ENCODE peak calls at places on chromosomes 7 and 10, in ten cellular contexts. One of them, this sample, is unnamed.

GRCh38 chr10:79242620-79243152 is 104.6 kb upstream of the PPIF start:
- DNase-seq in fibroblast of the aortic adventitia: peak
- DNase-seq in NCI-H526: no peak
- DNase-seq in HEK293T: peak
- DNase-seq in retinal pigment epithelial cell: no peak
- DNase-seq in cardiac fibroblast: peak
- DNase-seq in EL: peak
- DNase-seq in hepatic stellate cell: peak
- DNase-seq in CD4-positive, alpha-beta T cell: peak
- DNase-seq in GM10248: peak
- DNase-seq in this sample: peak

GRCh38 chr10:27636816-27637215 is 108.8 kb downstream of the MKX start:
- DNase-seq in EL: no peak
- DNase-seq in cardiac fibroblast: no peak
- DNase-seq in HEK293T: no peak
- DNase-seq in GM10248: no peak
- DNase-seq in CD4-positive, alpha-beta T cell: no peak
- DNase-seq in hepatic stellate cell: no peak
- DNase-seq in NCI-H526: no peak
- DNase-seq in fibroblast of the aortic adventitia: no peak
- DNase-seq in retinal pigment epithelial cell: no peak
- DNase-seq in this sample: no peak

GRCh38 chr10:8060010-8060703 is 5.7 kb downstream of the GATA3 start:
- DNase-seq in retinal pigment epithelial cell: peak
- DNase-seq in cardiac fibroblast: no peak
- DNase-seq in EL: peak
- DNase-seq in GM10248: no peak
- DNase-seq in HEK293T: no peak
- DNase-seq in CD4-positive, alpha-beta T cell: no peak
- DNase-seq in hepatic stellate cell: no peak
- DNase-seq in fibroblast of the aortic adventitia: no peak
- DNase-seq in NCI-H526: no peak
- DNase-seq in this sample: no peak

GRCh38 chr7:50327443-50327842 is 22.9 kb downstream of the IKZF1 start:
- DNase-seq in CD4-positive, alpha-beta T cell: no peak
- DNase-seq in hepatic stellate cell: no peak
- DNase-seq in HEK293T: no peak
- DNase-seq in retinal pigment epithelial cell: no peak
- DNase-seq in NCI-H526: no peak
- DNase-seq in GM10248: no peak
- DNase-seq in EL: no peak
- DNase-seq in fibroblast of the aortic adventitia: no peak
- DNase-seq in cardiac fibroblast: no peak
- DNase-seq in this sample: no peak

GRCh38 chr10:27100800-27101347 is 580 bp upstream of the ANKRD26 start:
- DNase-seq in fibroblast of the aortic adventitia: no peak
- DNase-seq in cardiac fibroblast: no peak
- DNase-seq in NCI-H526: no peak
- DNase-seq in EL: no peak
- DNase-seq in HEK293T: no peak
- DNase-seq in GM10248: no peak
- DNase-seq in CD4-positive, alpha-beta T cell: peak
- DNase-seq in retinal pigment epithelial cell: no peak
- DNase-seq in hepatic stellate cell: no peak
- DNase-seq in this sample: no peak

GRCh38 chr7:76037310-76037709 is 10.5 kb downstream of the STYXL1 start:
- DNase-seq in retinal pigment epithelial cell: no peak
- DNase-seq in hepatic stellate cell: peak
- DNase-seq in fibroblast of the aortic adventitia: peak
- DNase-seq in cardiac fibroblast: peak
- DNase-seq in CD4-positive, alpha-beta T cell: no peak
- DNase-seq in NCI-H526: no peak
- DNase-seq in HEK293T: no peak
- DNase-seq in EL: peak
- DNase-seq in GM10248: no peak
- DNase-seq in this sample: no peak

GRCh38 chr7:43591551-43592180 is 8.8 kb downstream of the STK17A start:
- DNase-seq in GM10248: no peak
- DNase-seq in hepatic stellate cell: no peak
- DNase-seq in CD4-positive, alpha-beta T cell: no peak
- DNase-seq in cardiac fibroblast: no peak
- DNase-seq in HEK293T: no peak
- DNase-seq in fibroblast of the aortic adventitia: no peak
- DNase-seq in retinal pigment epithelial cell: no peak
- DNase-seq in NCI-H526: no peak
- DNase-seq in EL: peak
- DNase-seq in this sample: no peak

GRCh38 chr7:45133352-45133751 is 21.9 kb upstream of the TBRG4 start:
- DNase-seq in fibroblast of the aortic adventitia: no peak
- DNase-seq in cardiac fibroblast: no peak
- DNase-seq in CD4-positive, alpha-beta T cell: no peak
- DNase-seq in EL: no peak
- DNase-seq in retinal pigment epithelial cell: no peak
- DNase-seq in hepatic stellate cell: no peak
- DNase-seq in NCI-H526: no peak
- DNase-seq in GM10248: no peak
- DNase-seq in HEK293T: no peak
- DNase-seq in this sample: no peak

GRCh38 chr7:95476904-95477594 is 8.7 kb upstream of the ASB4 start:
- DNase-seq in NCI-H526: peak
- DNase-seq in CD4-positive, alpha-beta T cell: peak
- DNase-seq in HEK293T: peak
- DNase-seq in EL: peak
- DNase-seq in hepatic stellate cell: peak
- DNase-seq in cardiac fibroblast: peak
- DNase-seq in GM10248: peak
- DNase-seq in fibroblast of the aortic adventitia: peak
- DNase-seq in retinal pigment epithelial cell: no peak
- DNase-seq in this sample: no peak

GRCh38 chr10:52807803-52808202 is 35.2 kb upstream of the MBL2 start:
- DNase-seq in CD4-positive, alpha-beta T cell: no peak
- DNase-seq in HEK293T: no peak
- DNase-seq in hepatic stellate cell: no peak
- DNase-seq in retinal pigment epithelial cell: no peak
- DNase-seq in cardiac fibroblast: no peak
- DNase-seq in EL: no peak
- DNase-seq in GM10248: no peak
- DNase-seq in fibroblast of the aortic adventitia: no peak
- DNase-seq in NCI-H526: no peak
- DNase-seq in this sample: no peak

GRCh38 chr7:28661826-28662225 is 249.5 kb downstream of the CREB5 start:
- DNase-seq in HEK293T: no peak
- DNase-seq in retinal pigment epithelial cell: no peak
- DNase-seq in GM10248: no peak
- DNase-seq in EL: no peak
- DNase-seq in fibroblast of the aortic adventitia: no peak
- DNase-seq in NCI-H526: no peak
- DNase-seq in hepatic stellate cell: no peak
- DNase-seq in cardiac fibroblast: no peak
- DNase-seq in CD4-positive, alpha-beta T cell: no peak
- DNase-seq in this sample: no peak